ENCODE peak calls at places on chromosomes 12 and 14, in ten cellular contexts. M is AG10803, H is OCI-LY7, D is transverse colon, C is cardiac fibroblast, U is brain microvascular endothelial cell, B is GM12865, L is BJ, E is astrocyte of the spinal cord, N is HepG2. W is an unnamed sample.

GRCh38 chr12:104957388-104958008 is 592 bp downstream of the SLC41A2 start:
- DNase-seq in L (no peak), U (no peak), E (no peak), D (peak; percentile 54), C (no peak), B (peak; percentile 41), H (no peak), N (no peak), M (no peak), W (no peak)

GRCh38 chr14:97113339-97113738 is 316.2 kb downstream of the VRK1 start:
- DNase-seq in E (no peak), C (no peak), U (no peak), D (no peak), L (no peak), H (no peak), N (no peak), M (peak; percentile 18), B (no peak), W (no peak)

GRCh38 chr14:28494196-28494595 is 272.4 kb upstream of the FOXG1 start:
- DNase-seq in H (no peak), E (no peak), D (no peak), N (no peak), L (no peak), M (no peak), B (no peak), U (no peak), C (peak; percentile 54), W (no peak)

GRCh38 chr14:32576088-32576795 is 247.1 kb downstream of the AKAP6 start:
- DNase-seq in D (peak; percentile 41), E (peak; percentile 69), L (no peak), M (peak; percentile 68), N (peak; percentile 73), C (peak; percentile 79), H (peak; percentile 51), U (peak; percentile 50), B (peak; percentile 65), W (peak; percentile 78)

GRCh38 chr12:27732281-27732680 is 21.6 kb downstream of the MRPS35 start:
- DNase-seq in N (peak; percentile 39), C (peak; percentile 22), D (no peak), L (no peak), M (no peak), U (no peak), E (no peak), B (peak; percentile 37), H (peak; percentile 20), W (peak; percentile 8)

GRCh38 chr14:51396222-51396815 is 156.3 kb downstream of the TMX1 start:
- DNase-seq in H (no peak), D (peak; percentile 13), L (peak; percentile 96), B (no peak), M (peak; percentile 100), E (peak; percentile 96), C (peak; percentile 99), U (peak; percentile 95), N (no peak), W (peak; percentile 94)

GRCh38 chr12:82517027-82517426 is 158.7 kb downstream of the METTL25 start:
- DNase-seq in L (no peak), U (peak; percentile 29), E (no peak), B (peak; percentile 43), C (peak; percentile 5), H (peak; percentile 24), N (peak; percentile 17), M (peak; percentile 1), D (no peak), W (peak; percentile 18)

GRCh38 chr12:109963743-109964429 is 32.3 kb downstream of the GIT2 start:
- DNase-seq in H (no peak), U (peak; percentile 48), L (no peak), E (peak; percentile 48), B (no peak), C (peak; percentile 47), D (peak; percentile 45), M (peak; percentile 61), N (no peak), W (peak; percentile 77)

GRCh38 chr12:51941011-51941561 is 10.4 kb upstream of the ACVR1B start:
- DNase-seq in U (peak; percentile 55), M (peak; percentile 13), L (no peak), H (no peak), N (no peak), C (peak; percentile 74), B (no peak), D (no peak), E (peak; percentile 51), W (peak; percentile 74)

GRCh38 chr12:57389033-57389432 is 41.8 kb downstream of the R3HDM2 start:
- DNase-seq in N (no peak), B (no peak), C (peak; percentile 93), E (peak; percentile 85), U (peak; percentile 81), L (peak; percentile 63), M (peak; percentile 76), D (no peak), H (no peak), W (peak; percentile 81)

GRCh38 chr14:24398298-24398942 is 383 bp upstream of the NYNRIN start:
- DNase-seq in C (no peak), B (no peak), L (no peak), U (no peak), H (no peak), M (no peak), N (no peak), D (peak; percentile 48), E (peak; percentile 24), W (peak; percentile 48)

GRCh38 chr14:49853572-49854375 is 1.2 kb upstream of the NEMF start:
- DNase-seq in H (peak; percentile 48), M (peak; percentile 82), C (peak; percentile 91), E (peak; percentile 86), L (no peak), B (peak; percentile 89), D (peak; percentile 85), N (peak; percentile 86), U (peak; percentile 89), W (peak; percentile 89)

GRCh38 chr14:76133103-76133502 is 18.6 kb upstream of the GPATCH2L start:
- DNase-seq in C (peak; percentile 38), M (peak; percentile 12), B (no peak), N (peak; percentile 13), U (peak; percentile 19), E (peak; percentile 30), D (no peak), L (no peak), H (peak; percentile 3), W (peak; percentile 53)

GRCh38 chr12:59823535-59823934 is 227.7 kb downstream of the SLC16A7 start:
- DNase-seq in D (no peak), N (no peak), H (no peak), B (no peak), U (no peak), E (no peak), M (no peak), L (peak; percentile 6), C (peak; percentile 18), W (no peak)

GRCh38 chr12:26651036-26651435 is 182.0 kb downstream of the ITPR2 start:
- DNase-seq in B (no peak), U (no peak), H (no peak), C (no peak), M (no peak), E (no peak), L (no peak), N (no peak), D (no peak), W (no peak)

GRCh38 chr12:70831538-70831937 is 89.0 kb downstream of the PTPRR start:
- DNase-seq in E (no peak), C (peak; percentile 49), B (no peak), N (no peak), U (no peak), L (no peak), M (no peak), D (no peak), H (no peak), W (peak; percentile 14)

GRCh38 chr12:130338794-130339601 is 1.3 kb downstream of the PIWIL1 start:
- DNase-seq in L (no peak), B (no peak), U (no peak), H (no peak), C (no peak), M (no peak), N (no peak), D (no peak), E (no peak), W (no peak)

DNA sequence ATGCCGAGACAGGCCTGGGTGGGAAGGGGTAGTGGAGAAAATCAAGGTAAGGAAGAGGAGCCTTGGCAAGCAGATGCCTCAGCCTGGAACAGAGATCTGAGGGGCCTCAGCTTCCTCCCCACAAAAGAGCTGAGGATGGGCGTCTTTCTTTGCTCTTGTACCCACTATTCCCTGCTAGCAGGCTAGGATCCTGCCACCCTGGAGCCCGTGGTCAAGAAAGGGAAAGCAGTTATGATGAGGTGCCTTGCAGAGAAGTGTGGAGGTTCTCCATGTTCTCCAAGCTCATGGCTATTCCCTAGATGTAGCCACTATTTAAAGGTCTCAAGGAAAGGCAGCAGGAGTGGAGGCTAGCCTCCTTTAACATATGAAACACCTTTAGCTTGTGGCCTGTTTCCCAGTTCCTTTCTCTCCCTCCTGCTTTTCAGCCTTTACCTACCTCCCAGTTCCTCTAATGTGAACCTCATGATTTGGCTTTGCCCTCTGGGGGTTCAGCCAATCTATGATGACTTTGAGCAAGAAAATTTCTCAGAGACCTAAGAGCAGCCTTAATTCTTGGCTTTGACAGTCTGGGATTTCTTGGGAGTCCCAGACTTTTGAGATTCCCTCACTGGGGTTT is 1.1 kb downstream of the IKZF4 start:
- DNase-seq in L (no peak), N (no peak), B (no peak), U (no peak), D (no peak), H (no peak), C (no peak), E (no peak), M (no peak), W (no peak)
- H3K4me3 ChIP-seq in L (peak overlapping the region; percentile 23), N (peak overlapping the region; percentile 34), B (no peak overlapping the region), U (peak overlapping the region; percentile 49), D (peak overlapping the region; percentile 32), H (no peak overlapping the region), C (peak overlapping the region; percentile 32), E (peak overlapping the region; percentile 26), M (no peak overlapping the region), W (peak overlapping the region; percentile 36)

GRCh38 chr14:92328664-92329255 is 5.8 kb downstream of the SLC24A4 start:
- DNase-seq in M (no peak), L (no peak), E (no peak), D (no peak), N (no peak), C (no peak), U (no peak), H (no peak), B (no peak), W (no peak)
- TF ChIP-seq CTCF in M (peak; percentile 7), L (no peak), E (no peak), D (no peak), N (no peak), C (no peak), U (peak; percentile 4), H (no peak), B (peak; percentile 23), W (no peak)

GRCh38 chr12:122243965-122244364 is 18.1 kb upstream of the DIABLO start:
- DNase-seq in C (no peak), H (no peak), M (no peak), D (no peak), N (no peak), U (no peak), L (no peak), B (peak; percentile 32), E (no peak), W (no peak)
- H3K4me3 ChIP-seq in C (no peak overlapping the region), H (no peak overlapping the region), M (no peak overlapping the region), D (no peak overlapping the region), N (no peak overlapping the region), U (no peak overlapping the region), L (no peak overlapping the region), B (no peak overlapping the region), E (no peak overlapping the region), W (no peak overlapping the region)

DNA sequence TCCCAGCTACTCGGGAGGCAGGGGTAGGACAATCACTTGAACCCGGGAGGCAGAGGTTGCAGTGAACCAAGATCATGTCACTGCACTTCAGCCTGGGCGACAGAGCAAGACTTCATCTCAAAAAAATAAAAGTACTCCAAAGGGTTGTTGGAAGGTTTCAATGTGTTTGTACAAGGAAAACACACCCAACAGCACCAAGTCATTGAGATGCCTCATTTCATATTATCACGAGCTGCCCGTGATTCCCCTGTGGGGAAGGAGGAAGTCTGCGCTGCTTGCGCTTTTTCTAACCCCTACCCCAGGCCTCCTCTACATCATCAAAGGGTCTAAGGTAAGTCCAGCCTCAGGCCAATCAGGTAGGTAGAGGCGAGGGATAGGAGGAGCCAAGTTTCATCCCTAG is 73.6 kb downstream of the KDM2B start:
- DNase-seq in M (no peak), H (no peak), N (no peak), E (no peak), L (no peak), D (no peak), B (no peak), C (no peak), U (no peak), W (no peak)
- TF ChIP-seq CTCF in M (no peak), H (no peak), N (no peak), E (no peak), L (no peak), D (no peak), B (no peak), C (no peak), U (no peak), W (no peak)